ENCODE peak calls at places on chromosomes 6 and 20, in seven cellular contexts. N, V, J, F, H, K and I are unnamed samples.

GRCh38 chr20:4780245-4780644 is 58.5 kb downstream of the PRND start:
- DNase-seq in K (no peak), H (no peak), F (no peak), V (no peak), J (no peak), N (no peak), I (no peak)

GRCh38 chr20:63734111-63734945 is 2.1 kb upstream of the LIME1 start:
- DNase-seq in K (peak), V (no peak), H (no peak), N (no peak), J (no peak), F (no peak), I (no peak)

GRCh38 chr6:32967151-32968091 is 973 bp upstream of the BRD2 start:
- DNase-seq in V (peak), J (no peak), N (peak), H (no peak), K (no peak), F (no peak), I (no peak)

GRCh38 chr6:145015739-145016558 is 719.4 kb downstream of the EPM2A start:
- DNase-seq in K (no peak), V (no peak), J (peak), F (peak), N (peak), H (no peak), I (no peak)

GRCh38 chr20:42895062-42895461 is 294.6 kb downstream of the PTPRT start:
- DNase-seq in V (no peak), H (no peak), J (no peak), N (no peak), F (no peak), K (no peak), I (no peak)

GRCh38 chr6:88869263-88870023 is 94.0 kb downstream of the RNGTT start:
- DNase-seq in H (no peak), J (no peak), F (no peak), N (no peak), K (no peak), V (no peak), I (no peak)

GRCh38 chr6:30263734-30264133 is 50.5 kb upstream of the TRIM26 start:
- DNase-seq in F (no peak), J (no peak), N (no peak), K (no peak), V (no peak), H (no peak), I (no peak)

GRCh38 chr6:154925130-154925529 is 70.0 kb upstream of the TIAM2 start:
- DNase-seq in J (no peak), K (no peak), H (no peak), F (no peak), N (no peak), V (no peak), I (peak)

GRCh38 chr20:18999076-18999475 is 185.5 kb downstream of the SCP2D1 start:
- DNase-seq in F (no peak), V (no peak), K (no peak), J (no peak), H (no peak), N (no peak), I (no peak)

GRCh38 chr20:45037050-45037449 is 63.9 kb downstream of the KCNS1 start:
- DNase-seq in V (peak), K (no peak), F (no peak), H (no peak), N (no peak), J (no peak), I (no peak)

GRCh38 chr20:9493818-9494217 is 20.6 kb upstream of the LAMP5 start:
- DNase-seq in K (no peak), H (no peak), V (peak), J (no peak), N (no peak), F (no peak), I (no peak)

GRCh38 chr6:32087574-32088486 is 21.3 kb downstream of the TNXB start:
- DNase-seq in K (peak), H (no peak), F (peak), V (peak), J (peak), N (peak), I (peak)

GRCh38 chr6:139490482-139490881 is 116.0 kb upstream of the CITED2 start:
- DNase-seq in N (peak), J (no peak), V (no peak), H (no peak), F (no peak), K (no peak), I (no peak)

GRCh38 chr6:13026557-13026956 is 301.8 kb downstream of the TBC1D7 start:
- DNase-seq in N (no peak), V (peak), H (no peak), J (no peak), K (no peak), F (no peak), I (no peak)

GRCh38 chr20:38883081-38883980 is 42.9 kb upstream of the FAM83D start:
- DNase-seq in N (no peak), F (no peak), H (no peak), J (no peak), K (no peak), V (peak), I (no peak)

GRCh38 chr6:144797881-144798589 is 512.9 kb downstream of the UTRN start:
- DNase-seq in F (no peak), K (no peak), H (no peak), V (no peak), J (no peak), N (no peak), I (no peak)

GRCh38 chr6:151370509-151371078 is 20.8 kb downstream of the ZBTB2 start:
- DNase-seq in V (no peak), N (no peak), H (no peak), F (no peak), J (no peak), K (no peak), I (no peak)

GRCh38 chr20:51327251-51327841 is 215.2 kb downstream of the NFATC2 start:
- DNase-seq in H (no peak), N (no peak), J (no peak), V (no peak), K (no peak), F (no peak), I (no peak)

GRCh38 chr6:121439456-121440250 is 4.2 kb downstream of the GJA1 start:
- DNase-seq in N (no peak), H (no peak), K (no peak), F (no peak), V (no peak), J (no peak), I (no peak)

GRCh38 chr20:61041481-61041880 is 210.6 kb upstream of the CDH4 start:
- DNase-seq in F (no peak), H (no peak), V (no peak), J (no peak), K (no peak), N (no peak), I (no peak)

GRCh38 chr20:62063981-62064787 is 1.5 kb downstream of the TAF4 start:
- DNase-seq in H (no peak), K (no peak), N (no peak), V (no peak), F (no peak), J (no peak), I (peak)

GRCh38 chr6:147204060-147204785 is at the start of gene STXBP5:
- DNase-seq in J (peak), F (peak), N (peak), H (no peak), V (peak), K (peak), I (peak)

GRCh38 chr20:9323622-9324021 is 190.8 kb upstream of the LAMP5 start:
- DNase-seq in V (no peak), F (no peak), K (no peak), H (no peak), J (no peak), N (peak), I (no peak)

GRCh38 chr6:110625883-110626282 is 149.5 kb upstream of the SLC22A16 start:
- DNase-seq in H (no peak), V (no peak), K (no peak), N (no peak), F (no peak), J (no peak), I (no peak)

GRCh38 chr20:48933017-48933766 is 11.7 kb downstream of the ARFGEF2 start:
- DNase-seq in J (no peak), V (no peak), N (no peak), F (peak), K (no peak), H (no peak), I (no peak)

GRCh38 chr6:108106694-108107093 is 32.2 kb upstream of the OSTM1 start:
- DNase-seq in V (no peak), K (no peak), F (no peak), N (no peak), H (no peak), J (no peak), I (no peak)

GRCh38 chr20:45405566-45406259 is 2.4 kb upstream of the DBNDD2 start:
- DNase-seq in N (no peak), V (no peak), J (no peak), K (peak), F (no peak), H (no peak), I (no peak)

GRCh38 chr6:158867381-158868121 is 48.4 kb upstream of the EZR start:
- DNase-seq in F (no peak), V (no peak), J (no peak), N (peak), K (no peak), H (no peak), I (no peak)

GRCh38 chr6:90297866-90298381 is 1.3 kb upstream of the BACH2 start:
- DNase-seq in J (no peak), H (no peak), V (no peak), K (no peak), F (no peak), N (no peak), I (no peak)

GRCh38 chr6:88492824-88493223 is 326.7 kb upstream of the CNR1 start:
- DNase-seq in H (no peak), K (no peak), V (no peak), J (no peak), F (no peak), N (no peak), I (no peak)